ENCODE peak calls at places on chromosomes 7 and 10, in eight cellular contexts. R is endothelial cell; A is stimulated activated naive CD8-positive, alpha-beta T cell treated with anti-CD3 and anti-CD28 coated beads, Interleukin-15, amount 100 ng/mL, for 72 hours; G is NCI-H1417; U is T1000; V is Caco-2; H is EH; N is left colon. O is an unnamed sample.

GRCh38 chr10:52351911-52352310 is 37.8 kb downstream of the DKK1 start:
- DNase-seq in R (no peak), A (no peak), G (no peak), U (no peak), V (no peak), H (peak), N (no peak), O (no peak)

GRCh38 chr7:154569916-154570315 is 433.0 kb downstream of the PAXIP1 start:
- DNase-seq in R (no peak), A (no peak), G (no peak), U (no peak), V (no peak), H (no peak), N (no peak), O (no peak)

GRCh38 chr10:84634636-84635035 is 306.2 kb downstream of the CCSER2 start:
- DNase-seq in R (no peak), A (no peak), G (no peak), U (no peak), V (no peak), H (no peak), N (no peak), O (no peak)

GRCh38 chr10:48507933-48508830 is 96.7 kb downstream of the ARHGAP22 start:
- DNase-seq in R (no peak), A (no peak), G (no peak), U (peak), V (no peak), H (peak), N (peak), O (no peak)

GRCh38 chr7:126780993-126781392 is 471.7 kb downstream of the GRM8 start:
- DNase-seq in R (no peak), A (no peak), G (no peak), U (no peak), V (no peak), H (no peak), N (no peak), O (no peak)

GRCh38 chr7:106717997-106718871 is 57.3 kb upstream of the CCDC71L start:
- DNase-seq in R (no peak), A (peak), G (no peak), U (peak), V (peak), H (peak), N (no peak), O (peak)

GRCh38 chr7:2728309-2729042 is 40.5 kb downstream of the AMZ1 start:
- DNase-seq in R (no peak), A (no peak), G (no peak), U (no peak), V (no peak), H (peak), N (peak), O (no peak)

GRCh38 chr7:22238354-22239311 is 118.3 kb downstream of the RAPGEF5 start:
- DNase-seq in R (no peak), A (no peak), G (no peak), U (no peak), V (no peak), H (peak), N (no peak), O (no peak)

GRCh38 chr7:151062399-151063211 is 3.2 kb downstream of the SLC4A2 start:
- DNase-seq in R (peak), A (no peak), G (peak), U (peak), V (peak), H (peak), N (peak), O (no peak)

GRCh38 chr7:84193787-84194186 is 802 bp downstream of the SEMA3A start:
- DNase-seq in R (no peak), A (no peak), G (no peak), U (no peak), V (no peak), H (peak), N (no peak), O (no peak)

GRCh38 chr10:119246862-119247549 is 39.6 kb downstream of the GRK5 start:
- DNase-seq in R (no peak), A (no peak), G (no peak), U (peak), V (no peak), H (peak), N (no peak), O (no peak)

GRCh38 chr7:128888039-128888755 is 22.3 kb downstream of the KCP start:
- DNase-seq in R (no peak), A (no peak), G (no peak), U (no peak), V (no peak), H (no peak), N (no peak), O (no peak)

GRCh38 chr10:78305311-78305710 is 271.6 kb downstream of the RPS24 start:
- DNase-seq in R (no peak), A (no peak), G (no peak), U (no peak), V (no peak), H (no peak), N (no peak), O (no peak)

GRCh38 chr7:1091644-1092027 is 3.7 kb downstream of the GPER1 start:
- DNase-seq in R (no peak), A (no peak), G (no peak), U (no peak), V (no peak), H (no peak), N (no peak), O (no peak)

GRCh38 chr7:44541028-44541869 is at the start of gene NPC1L1:
- DNase-seq in R (no peak), A (no peak), G (no peak), U (no peak), V (peak), H (no peak), N (no peak), O (no peak)

GRCh38 chr10:97533888-97534287 is 35.2 kb downstream of the UBTD1 start:
- DNase-seq in R (no peak), A (no peak), G (no peak), U (no peak), V (no peak), H (no peak), N (no peak), O (no peak)

GRCh38 chr7:31696270-31696669 is 9.3 kb downstream of the PPP1R17 start:
- DNase-seq in R (no peak), A (no peak), G (no peak), U (no peak), V (no peak), H (no peak), N (no peak), O (no peak)

GRCh38 chr10:93874309-93875031 is 19.3 kb upstream of the SLC35G1 start:
- DNase-seq in R (no peak), A (no peak), G (peak), U (no peak), V (no peak), H (no peak), N (no peak), O (no peak)

GRCh38 chr7:73364006-73364728 is 36.2 kb downstream of the FKBP6 start:
- DNase-seq in R (no peak), A (no peak), G (no peak), U (no peak), V (no peak), H (no peak), N (no peak), O (no peak)

GRCh38 chr10:11603741-11604140 is 7.7 kb downstream of the USP6NL start:
- DNase-seq in R (no peak), A (no peak), G (no peak), U (no peak), V (no peak), H (no peak), N (no peak), O (no peak)

GRCh38 chr10:102841827-102842345 is 4.7 kb upstream of the CYP17A1 start:
- DNase-seq in R (no peak), A (no peak), G (no peak), U (no peak), V (no peak), H (no peak), N (no peak), O (no peak)

GRCh38 chr10:34641147-34641912 is 173.8 kb downstream of the PARD3 start:
- DNase-seq in R (no peak), A (no peak), G (no peak), U (no peak), V (no peak), H (no peak), N (no peak), O (no peak)

GRCh38 chr7:103597606-103598005 is 151.6 kb upstream of the SLC26A5 start:
- DNase-seq in R (no peak), A (no peak), G (no peak), U (no peak), V (no peak), H (no peak), N (no peak), O (no peak)

GRCh38 chr10:117635851-117636250 is 93.3 kb downstream of the EMX2 start:
- DNase-seq in R (no peak), A (no peak), G (no peak), U (no peak), V (no peak), H (no peak), N (no peak), O (no peak)

GRCh38 chr10:87863102-87863943 is at the start of the genes KLLN and PTEN:
- DNase-seq in R (peak), A (peak), G (peak), U (peak), V (peak), H (peak), N (peak), O (peak)

GRCh38 chr7:84055904-84056615 is 138.5 kb downstream of the SEMA3A start:
- DNase-seq in R (no peak), A (no peak), G (no peak), U (no peak), V (no peak), H (no peak), N (no peak), O (no peak)

GRCh38 chr10:48399056-48399541 is 92.6 kb downstream of the MAPK8 start:
- DNase-seq in R (no peak), A (no peak), G (peak), U (no peak), V (no peak), H (peak), N (no peak), O (no peak)

GRCh38 chr10:35993816-35994515 is 351.9 kb upstream of the FZD8 start:
- DNase-seq in R (peak), A (no peak), G (no peak), U (no peak), V (no peak), H (no peak), N (no peak), O (no peak)